ENCODE peak calls at places on chromosome 13, in seven cellular contexts. L is cardiac muscle cell; X is upper lobe of right lung; R is colonic mucosa; V is transverse colon; S is adrenal gland; Q is CD4-positive, alpha-beta memory T cell. P is an unnamed sample.

GRCh38 chr13:28286263-28286662 is 147.9 kb downstream of the PAN3 start:
- DNase-seq in L (no peak), X (no peak), R (no peak), V (no peak), S (no peak), Q (no peak), P (no peak)

GRCh38 chr13:98406971-98407370 is 169.9 kb downstream of the STK24 start:
- DNase-seq in L (no peak), X (no peak), R (no peak), V (no peak), S (no peak), Q (no peak), P (no peak)

GRCh38 chr13:37495046-37495445 is 103.5 kb downstream of the POSTN start:
- DNase-seq in L (no peak), X (no peak), R (no peak), V (no peak), S (no peak), Q (no peak), P (no peak)

GRCh38 chr13:60654405-60654804 is 257.4 kb downstream of the TDRD3 start:
- DNase-seq in L (peak; percentile 36), X (no peak), R (no peak), V (no peak), S (peak; percentile 21), Q (no peak), P (peak; percentile 40)

GRCh38 chr13:72652681-72653080 is 74.7 kb downstream of the MZT1 start:
- DNase-seq in L (peak; percentile 0), X (no peak), R (no peak), V (no peak), S (no peak), Q (no peak), P (no peak)

GRCh38 chr13:28467886-28468519 is 26.9 kb downstream of the FLT1 start:
- DNase-seq in L (peak; percentile 52), X (no peak), R (no peak), V (no peak), S (no peak), Q (no peak), P (peak; percentile 50)

GRCh38 chr13:99386911-99387788 is 80.0 kb upstream of the GPR183 start:
- DNase-seq in L (peak; percentile 25), X (peak; percentile 85), R (peak; percentile 70), V (peak; percentile 80), S (peak; percentile 63), Q (peak; percentile 84), P (peak; percentile 49)

GRCh38 chr13:31121327-31122140 is 40.2 kb downstream of the HSPH1 start:
- DNase-seq in L (peak; percentile 77), X (no peak), R (no peak), V (no peak), S (no peak), Q (no peak), P (no peak)

GRCh38 chr13:39600766-39601165 is 2.2 kb downstream of the LHFPL6 start:
- DNase-seq in L (peak; percentile 27), X (no peak), R (no peak), V (no peak), S (no peak), Q (no peak), P (no peak)

GRCh38 chr13:113932060-113932459 is 41.8 kb downstream of the C13orf46 start:
- DNase-seq in L (no peak), X (no peak), R (no peak), V (no peak), S (peak; percentile 5), Q (no peak), P (peak; percentile 9)

GRCh38 chr13:25171517-25172302 is at the start of gene AMER2:
- DNase-seq in L (peak; percentile 38), X (no peak), R (no peak), V (peak; percentile 11), S (peak; percentile 39), Q (no peak), P (peak; percentile 61)

GRCh38 chr13:79423801-79424642 is 18.0 kb upstream of the RBM26 start:
- DNase-seq in L (peak; percentile 71), X (no peak), R (no peak), V (no peak), S (no peak), Q (peak; percentile 44), P (no peak)

GRCh38 chr13:27954406-27954851 is 14.7 kb downstream of the CDX2 start:
- DNase-seq in L (peak; percentile 20), X (peak; percentile 68), R (peak; percentile 63), V (peak; percentile 53), S (peak; percentile 19), Q (no peak), P (peak; percentile 61)

GRCh38 chr13:78468546-78469060 is 134.7 kb downstream of the POU4F1 start:
- DNase-seq in L (no peak), X (no peak), R (no peak), V (no peak), S (no peak), Q (no peak), P (no peak)

GRCh38 chr13:30718661-30719520 is 16.5 kb upstream of the ALOX5AP start:
- DNase-seq in L (peak; percentile 69), X (no peak), R (no peak), V (no peak), S (no peak), Q (no peak), P (no peak)

GRCh38 chr13:113802090-113802531 is 43.1 kb downstream of the TMEM255B start:
- DNase-seq in L (peak; percentile 83), X (peak; percentile 72), R (peak; percentile 34), V (no peak), S (no peak), Q (no peak), P (no peak)

GRCh38 chr13:47897411-47898050 is 103.5 kb downstream of the SUCLA2 start:
- DNase-seq in L (peak; percentile 57), X (no peak), R (no peak), V (no peak), S (no peak), Q (no peak), P (no peak)

GRCh38 chr13:41954226-41954625 is 6.7 kb downstream of the VWA8 start:
- DNase-seq in L (no peak), X (no peak), R (no peak), V (no peak), S (no peak), Q (no peak), P (no peak)

GRCh38 chr13:53501387-53501786 is 472.8 kb downstream of the OLFM4 start:
- DNase-seq in L (no peak), X (no peak), R (no peak), V (no peak), S (no peak), Q (no peak), P (no peak)

GRCh38 chr13:59883885-59884284 is 279.8 kb downstream of the DIAPH3 start:
- DNase-seq in L (no peak), X (no peak), R (no peak), V (no peak), S (no peak), Q (no peak), P (no peak)

GRCh38 chr13:20465218-20465879 is 60.3 kb downstream of the CRYL1 start:
- DNase-seq in L (peak; percentile 25), X (no peak), R (peak; percentile 33), V (peak; percentile 42), S (peak; percentile 75), Q (no peak), P (no peak)

DNA sequence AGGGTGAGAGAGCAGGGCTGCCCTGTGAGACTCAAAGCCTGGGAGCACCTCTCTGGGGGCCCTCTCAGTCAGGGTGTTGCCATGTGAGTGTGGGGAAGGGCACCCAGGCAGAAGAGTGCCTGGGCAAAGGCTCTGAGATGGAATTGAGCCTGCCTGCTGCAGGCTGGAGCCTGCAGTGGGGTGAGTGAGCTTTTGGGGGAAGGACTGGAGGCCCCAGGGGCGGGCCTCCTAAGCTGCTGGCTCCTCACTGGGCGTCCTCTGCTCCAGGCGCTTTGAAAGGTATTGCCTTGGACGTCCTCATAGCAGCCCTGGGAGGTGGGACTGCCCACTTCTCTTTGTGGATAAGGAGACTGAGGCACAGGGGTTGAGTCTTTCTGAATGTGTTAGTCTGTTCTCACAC is 60.3 kb downstream of the ARHGEF7 start:
- DNase-seq in L (no peak), X (no peak), R (no peak), V (no peak), S (no peak), Q (no peak), P (no peak)
- H3K4me1 ChIP-seq in L (peaks cover 14% of the 10 kb centered on the region), X (peaks cover 41% of the 10 kb centered on the region), R (peaks cover 4% of the 10 kb centered on the region), V (peaks cover 31% of the 10 kb centered on the region), S (peaks cover 28% of the 10 kb centered on the region), Q (peaks cover 61% of the 10 kb centered on the region), P (peaks cover 13% of the 10 kb centered on the region)

DNA sequence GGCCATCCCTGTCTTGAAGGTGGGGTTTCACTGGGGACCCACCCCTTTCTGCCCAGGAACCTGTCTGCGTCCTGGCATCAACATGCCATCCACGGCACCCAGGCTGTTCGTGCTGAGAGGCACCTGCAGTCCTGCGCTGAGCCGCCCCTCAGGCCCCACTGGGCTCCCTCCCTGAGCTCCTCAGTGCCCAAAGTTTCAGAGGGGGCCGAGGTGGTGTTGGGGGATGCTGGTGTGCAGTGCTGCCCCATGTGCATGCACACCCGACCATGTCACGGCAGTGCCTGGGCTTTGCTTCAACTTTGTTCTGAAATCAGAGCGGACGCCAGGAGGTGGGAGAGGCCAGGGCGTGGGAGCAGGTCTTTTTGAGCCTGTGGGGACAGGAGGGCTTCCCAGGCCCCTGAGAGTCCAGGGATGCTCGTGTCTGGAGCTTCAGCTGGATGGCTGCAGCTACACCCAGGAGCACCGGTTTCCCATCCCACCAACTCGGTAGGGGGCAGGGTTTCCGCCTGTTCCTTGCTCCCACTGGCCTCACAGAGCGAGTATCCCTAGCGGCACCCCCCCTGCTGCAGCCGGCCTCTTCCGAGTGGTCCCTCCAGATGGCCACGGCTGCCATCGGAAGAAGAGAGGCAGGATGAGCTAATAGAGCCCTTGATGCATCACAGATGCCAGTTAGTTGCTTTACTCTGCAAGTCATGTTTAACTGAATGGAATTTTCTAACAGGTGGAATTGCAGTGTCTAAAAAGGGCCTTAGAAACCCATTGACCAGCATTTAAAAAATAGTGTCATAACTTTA is 44.0 kb downstream of the WDFY2 start:
- DNase-seq in L (no peak), X (no peak), R (no peak), V (no peak), S (no peak), Q (no peak), P (no peak)
- H3K4me1 ChIP-seq in L (peaks cover 19% of the 10 kb centered on the region), X (peaks cover 20% of the 10 kb centered on the region), R (no peaks in the 10 kb centered on the region), V (peaks cover 10% of the 10 kb centered on the region), S (peaks cover 69% of the 10 kb centered on the region), Q (peaks cover 18% of the 10 kb centered on the region), P (peaks cover 46% of the 10 kb centered on the region)

GRCh38 chr13:29499766-29500165 is 95.7 kb downstream of the SLC7A1 start:
- DNase-seq in L (no peak), X (peak; percentile 48), R (no peak), V (no peak), S (no peak), Q (no peak), P (no peak)

GRCh38 chr13:29502391-29503008 is 93.0 kb downstream of the SLC7A1 start:
- DNase-seq in L (no peak), X (peak; percentile 49), R (no peak), V (no peak), S (no peak), Q (no peak), P (no peak)

GRCh38 chr13:29501674-29502073 is 93.8 kb downstream of the SLC7A1 start:
- DNase-seq in L (no peak), X (no peak), R (no peak), V (no peak), S (no peak), Q (no peak), P (no peak)

GRCh38 chr13:29498426-29499040 is 97.0 kb downstream of the SLC7A1 start:
- DNase-seq in L (no peak), X (peak; percentile 45), R (no peak), V (no peak), S (no peak), Q (no peak), P (no peak)

GRCh38 chr13:29500426-29500825 is 95.1 kb downstream of the SLC7A1 start:
- DNase-seq in L (no peak), X (peak; percentile 12), R (no peak), V (no peak), S (no peak), Q (no peak), P (no peak)
- H3K4me1 ChIP-seq in L (peaks cover 17% of the 10 kb centered on the region), X (peaks cover 10% of the 10 kb centered on the region), R (no peaks in the 10 kb centered on the region), V (peaks cover 17% of the 10 kb centered on the region), S (no peaks in the 10 kb centered on the region), Q (no peaks in the 10 kb centered on the region), P (peaks cover 36% of the 10 kb centered on the region)

GRCh38 chr13:110137677-110138008 is 169.3 kb downstream of the COL4A1 start:
- DNase-seq in L (peak; percentile 30), X (no peak), R (peak; percentile 36), V (peak; percentile 40), S (peak; percentile 50), Q (no peak), P (peak; percentile 64)
- H3K4me1 ChIP-seq in L (peaks cover 27% of the 10 kb centered on the region), X (no peaks in the 10 kb centered on the region), R (no peaks in the 10 kb centered on the region), V (peaks cover 9% of the 10 kb centered on the region), S (peaks cover 14% of the 10 kb centered on the region), Q (peaks cover 14% of the 10 kb centered on the region), P (peaks cover 12% of the 10 kb centered on the region)